ENCODE peak calls at places on chromosomes 11 and 22, in four cellular contexts. I is glutamatergic neuron, A is adipocyte, T is iPS DF 19.7. Z is an unnamed sample.

GRCh38 chr11:61008971-61009370 is 37.5 kb downstream of the CD6 start:
- DNase-seq in I (no peak), A (no peak), T (no peak), Z (no peak)

GRCh38 chr11:124098142-124098541 is 17.1 kb upstream of the VWA5A start:
- DNase-seq in I (no peak), A (no peak), T (no peak), Z (no peak)

GRCh38 chr11:102637731-102638130 is 12.6 kb upstream of the MMP20 start:
- DNase-seq in I (no peak), A (no peak), T (no peak), Z (no peak)

GRCh38 chr11:119509969-119510401 is 87.0 kb upstream of the THY1 start:
- DNase-seq in I (no peak), A (peak; percentile 83), T (no peak), Z (no peak)

GRCh38 chr11:73366265-73366610 is 10.0 kb upstream of the RELT start:
- DNase-seq in I (no peak), A (no peak), T (no peak), Z (no peak)

GRCh38 chr22:41308054-41308453 is 6.7 kb downstream of the ZC3H7B start:
- DNase-seq in I (no peak), A (no peak), T (no peak), Z (no peak)

GRCh38 chr11:121950160-121950559 is 165.9 kb downstream of the BLID start:
- DNase-seq in I (no peak), A (no peak), T (no peak), Z (no peak)

GRCh38 chr11:124143034-124143433 is 27.8 kb downstream of the VWA5A start:
- DNase-seq in I (no peak), A (no peak), T (no peak), Z (no peak)

GRCh38 chr22:20091690-20092476 is 11.8 kb downstream of the DGCR8 start:
- DNase-seq in I (no peak), A (no peak), T (no peak), Z (no peak)

GRCh38 chr11:77283101-77283500 is 18.4 kb downstream of the GDPD4 start:
- DNase-seq in I (no peak), A (no peak), T (no peak), Z (no peak)

GRCh38 chr11:112694244-112694643 is 267.0 kb upstream of the NCAM1 start:
- DNase-seq in I (no peak), A (no peak), T (no peak), Z (no peak)

GRCh38 chr11:126115820-126116319 is 53.2 kb upstream of the CDON start:
- DNase-seq in I (no peak), A (peak; percentile 87), T (no peak), Z (no peak)

GRCh38 chr22:24186892-24187670 is 5.8 kb downstream of the SUSD2 start:
- DNase-seq in I (no peak), A (no peak), T (no peak), Z (no peak)

GRCh38 chr22:24553597-24554315 is 1.2 kb downstream of the GUCD1 start:
- DNase-seq in I (peak; percentile 18), A (peak; percentile 55), T (no peak), Z (no peak)

GRCh38 chr11:12200359-12201015 is 90.1 kb downstream of the MICAL2 start:
- DNase-seq in I (no peak), A (peak; percentile 85), T (no peak), Z (no peak)

GRCh38 chr11:64746486-64746885 is 2.5 kb upstream of the RASGRP2 start:
- DNase-seq in I (no peak), A (no peak), T (no peak), Z (no peak)

GRCh38 chr22:19430890-19431541 is 517 bp downstream of the HIRA start:
- DNase-seq in I (peak; percentile 53), A (peak; percentile 65), T (no peak), Z (peak; percentile 66)

GRCh38 chr22:46150615-46151423 is 493 bp downstream of the PPARA start:
- DNase-seq in I (peak; percentile 43), A (peak; percentile 57), T (no peak), Z (peak; percentile 72)

GRCh38 chr11:66857234-66857926 is 516 bp downstream of the LRFN4 start:
- DNase-seq in I (no peak), A (no peak), T (no peak), Z (no peak)

GRCh38 chr11:112963368-112963955 is 2.2 kb downstream of the NCAM1 start:
- DNase-seq in I (peak; percentile 66), A (no peak), T (no peak), Z (no peak)

GRCh38 chr11:11580012-11580411 is 41.8 kb downstream of the GALNT18 start:
- DNase-seq in I (no peak), A (no peak), T (no peak), Z (peak; percentile 22)